ENCODE peak calls at places on chromosomes 2 and 18, in four cellular contexts. Y, G, P and K are unnamed samples.
A peak's percentile ranks its signal among the peaks of the same experiment; 100 is the strongest.

GRCh38 chr2:98898423-98898841 is 37.6 kb downstream of the CRACDL start:
- DNase-seq in Y (no peak), G (no peak), P (no peak), K (no peak)

GRCh38 chr2:127897531-127898187 is 11.9 kb upstream of the AMMECR1L start:
- DNase-seq in Y (no peak), G (no peak), P (no peak), K (no peak)

GRCh38 chr2:143600136-143600535 is 470.9 kb downstream of the ARHGAP15 start:
- DNase-seq in Y (no peak), G (peak; percentile 22), P (no peak), K (no peak)

GRCh38 chr2:160051374-160051800 is 11.0 kb downstream of the PLA2R1 start:
- DNase-seq in Y (no peak), G (no peak), P (no peak), K (no peak)

GRCh38 chr2:55954306-55955035 is 30.9 kb upstream of the EFEMP1 start:
- DNase-seq in Y (no peak), G (peak; percentile 88), P (peak; percentile 65), K (peak; percentile 69)

GRCh38 chr2:208210688-208211451 is 21.0 kb upstream of the C2orf80 start:
- DNase-seq in Y (no peak), G (no peak), P (no peak), K (no peak)

GRCh38 chr2:231926761-231927565 is 767 bp upstream of the NPPC start:
- DNase-seq in Y (no peak), G (peak; percentile 12), P (no peak), K (no peak)

GRCh38 chr2:195419033-195419432 is 238.0 kb upstream of the SLC39A10 start:
- DNase-seq in Y (no peak), G (no peak), P (no peak), K (no peak)

GRCh38 chr2:144152817-144153271 is 367.1 kb downstream of the ZEB2 start:
- DNase-seq in Y (no peak), G (peak; percentile 40), P (peak; percentile 45), K (no peak)

GRCh38 chr2:168312036-168312822 is 64.8 kb upstream of the STK39 start:
- DNase-seq in Y (no peak), G (no peak), P (peak; percentile 52), K (no peak)

GRCh38 chr18:50632895-50633515 is 73.1 kb downstream of the MAPK4 start:
- DNase-seq in Y (no peak), G (no peak), P (no peak), K (no peak)

GRCh38 chr2:172427256-172427989 is at the start of gene ITGA6:
- DNase-seq in Y (peak; percentile 70), G (peak; percentile 52), P (peak; percentile 65), K (no peak)

GRCh38 chr2:77823028-77823427 is 300.9 kb upstream of the LRRTM4 start:
- DNase-seq in Y (no peak), G (no peak), P (no peak), K (no peak)

GRCh38 chr2:238864207-238865014 is 16.5 kb downstream of the TWIST2 start:
- DNase-seq in Y (peak; percentile 98), G (peak; percentile 98), P (peak; percentile 98), K (peak; percentile 85)

GRCh38 chr2:142803158-142803557 is 74.3 kb upstream of the KYNU start:
- DNase-seq in Y (no peak), G (no peak), P (no peak), K (no peak)

GRCh38 chr2:191268596-191268995 is 23.4 kb downstream of the MYO1B start:
- DNase-seq in Y (no peak), G (no peak), P (no peak), K (no peak)

GRCh38 chr2:144162652-144163051 is 357.3 kb downstream of the ZEB2 start:
- DNase-seq in Y (no peak), G (no peak), P (no peak), K (no peak)

GRCh38 chr2:95287806-95288205 is 9.3 kb upstream of the KCNIP3 start:
- DNase-seq in Y (no peak), G (no peak), P (no peak), K (no peak)

GRCh38 chr18:30183766-30184165 is 858.8 kb downstream of the DSC3 start:
- DNase-seq in Y (no peak), G (no peak), P (no peak), K (no peak)

GRCh38 chr2:96249654-96250053 is 16.1 kb downstream of the TMEM127 start:
- DNase-seq in Y (no peak), G (peak; percentile 51), P (peak; percentile 29), K (no peak)

GRCh38 chr2:9594361-9595063 is 36.3 kb downstream of the YWHAQ start:
- DNase-seq in Y (peak; percentile 48), G (peak; percentile 91), P (peak; percentile 84), K (peak; percentile 53)

GRCh38 chr18:245282-245847 is 22.5 kb downstream of the THOC1 start:
- DNase-seq in Y (no peak), G (peak; percentile 29), P (no peak), K (no peak)

GRCh38 chr2:165899311-165899710 is 54.3 kb downstream of the TTC21B start:
- DNase-seq in Y (no peak), G (no peak), P (no peak), K (no peak)

GRCh38 chr2:188659656-188660406 is 314.3 kb upstream of the COL3A1 start:
- DNase-seq in Y (peak; percentile 19), G (peak; percentile 66), P (peak; percentile 52), K (no peak)

GRCh38 chr2:24026233-24026632 is 16.3 kb downstream of the MFSD2B start:
- DNase-seq in Y (no peak), G (no peak), P (no peak), K (no peak)

GRCh38 chr2:43021791-43022500 is 204.5 kb downstream of the ZFP36L2 start:
- DNase-seq in Y (no peak), G (no peak), P (no peak), K (no peak)

GRCh38 chr18:64017870-64018269 is 48.0 kb downstream of the SERPINB8 start:
- DNase-seq in Y (peak; percentile 10), G (peak; percentile 49), P (peak; percentile 27), K (peak; percentile 7)

DNA sequence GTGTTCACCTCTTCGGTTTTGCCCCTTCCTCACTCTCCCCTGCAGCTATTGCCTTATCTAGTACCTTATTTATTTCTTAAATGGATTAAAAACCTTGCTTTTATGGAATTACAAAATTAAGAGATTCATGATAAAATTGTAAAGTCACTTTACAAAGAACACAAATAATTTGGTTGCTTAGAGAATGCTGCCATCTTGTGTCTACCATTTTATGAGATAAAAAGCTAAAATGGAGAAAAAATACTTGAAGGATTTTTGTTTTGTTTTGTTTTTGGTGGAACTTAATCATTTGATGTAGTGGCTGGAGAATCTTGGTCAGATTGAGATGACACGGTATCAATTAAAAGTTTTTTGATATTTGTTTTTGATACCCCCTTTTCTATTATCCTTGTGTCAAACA is 69.6 kb downstream of the R3HDM1 start:
- DNase-seq in Y (no peak), G (peak; percentile 33), P (peak; percentile 6), K (no peak)
- TF ChIP-seq CTCF in Y (peak; percentile 30), G (peak; percentile 13), P (no peak), K (no peak)

GRCh38 chr2:154698789-154699559 is 479 bp downstream of the KCNJ3 start:
- DNase-seq in Y (no peak), G (no peak), P (no peak), K (no peak)
- H3K4me3 ChIP-seq in Y (peak overlapping the region; percentile 51), G (peak overlapping the region; percentile 52), P (peak overlapping the region; percentile 2), K (peak overlapping the region; percentile 62)

GRCh38 chr18:57029761-57030160 is 117.1 kb upstream of the BOD1L2 start:
- DNase-seq in Y (no peak), G (peak; percentile 3), P (no peak), K (no peak)
- TF ChIP-seq CTCF in Y (no peak), G (no peak), P (no peak), K (peak; percentile 24)

DNA sequence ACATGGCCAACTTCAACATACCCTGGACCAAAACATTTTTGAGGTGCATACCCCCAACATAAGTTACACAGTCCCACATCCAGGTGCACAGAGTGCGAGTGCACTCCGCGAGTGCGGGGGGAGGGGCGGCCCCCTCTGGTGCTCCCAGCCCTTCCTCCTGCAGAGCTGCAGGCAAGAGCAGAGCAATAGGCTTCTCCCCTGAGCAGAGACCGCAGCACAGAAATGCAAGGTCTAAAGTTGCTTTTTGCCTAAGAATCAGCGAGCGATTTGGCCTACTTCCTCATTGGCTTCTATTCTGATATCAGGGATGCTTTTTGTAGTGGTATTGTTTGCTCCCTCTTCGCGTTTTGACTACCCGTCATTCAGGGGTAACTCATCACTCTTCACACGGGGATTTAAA is 40.6 kb downstream of the BOLA3 start:
- DNase-seq in Y (no peak), G (no peak), P (no peak), K (no peak)
- H3K4me3 ChIP-seq in Y (no peak overlapping the region), G (no peak overlapping the region), P (no peak overlapping the region), K (no peak overlapping the region)

DNA sequence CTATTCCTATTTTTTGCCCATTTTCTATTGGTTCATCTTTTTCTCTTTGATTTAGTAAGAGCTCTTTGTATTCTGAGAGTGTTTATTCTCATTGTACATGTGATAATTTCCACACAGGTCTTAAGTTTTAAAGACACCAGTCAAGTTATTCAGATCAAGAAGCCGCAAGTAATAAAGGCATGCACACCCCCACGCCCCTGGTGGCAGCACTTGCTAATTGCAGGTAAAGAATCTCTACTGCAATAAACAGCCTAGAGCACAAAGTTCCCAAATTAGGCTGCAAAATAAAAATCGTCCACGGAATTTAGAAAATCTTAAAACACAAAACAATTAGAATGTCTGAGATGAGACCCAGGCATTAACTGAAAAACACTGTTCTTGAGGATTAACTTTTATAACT is 45.2 kb downstream of the ST3GAL5 start:
- DNase-seq in Y (peak; percentile 50), G (no peak), P (no peak), K (no peak)
- TF ChIP-seq CTCF in Y (peak; percentile 42), G (peak; percentile 44), P (peak; percentile 50), K (peak; percentile 64)